ENCODE peak calls at places on chromosomes 4 and X, in five cellular contexts. X, U, E, I and F are unnamed samples.

GRCh38 chrX:5708209-5708608 is 520.5 kb downstream of the NLGN4X start:
- DNase-seq in X (no peak), U (peak), E (no peak), I (peak), F (no peak)

GRCh38 chr4:80333121-80333520 is 2.4 kb upstream of the CFAP299 start:
- DNase-seq in X (no peak), U (no peak), E (no peak), I (no peak), F (no peak)

GRCh38 chr4:38614198-38614597 is 49.8 kb upstream of the KLF3 start:
- DNase-seq in X (no peak), U (no peak), E (no peak), I (no peak), F (no peak)

GRCh38 chrX:111013778-111014455 is 82.1 kb upstream of the PAK3 start:
- DNase-seq in X (no peak), U (no peak), E (no peak), I (no peak), F (no peak)

GRCh38 chr4:113232194-113232593 is 182.7 kb downstream of the ANK2 start:
- DNase-seq in X (no peak), U (peak), E (no peak), I (no peak), F (no peak)

GRCh38 chrX:46268429-46268828 is 276.8 kb downstream of the ZNF674 start:
- DNase-seq in X (peak), U (peak), E (no peak), I (peak), F (no peak)

GRCh38 chr4:151434183-151434860 is 25.3 kb downstream of the FHIP1A start:
- DNase-seq in X (peak), U (peak), E (no peak), I (peak), F (no peak)

GRCh38 chrX:16946361-16946964 is at the start of gene REPS2:
- DNase-seq in X (peak), U (peak), E (peak), I (peak), F (peak)

GRCh38 chr4:153290134-153290533 is 54.4 kb upstream of the MND1 start:
- DNase-seq in X (no peak), U (no peak), E (no peak), I (no peak), F (no peak)

GRCh38 chr4:76897522-76898384 is at the start of gene SOWAHB:
- DNase-seq in X (peak), U (no peak), E (peak), I (peak), F (no peak)
- H3K9ac ChIP-seq in X (peak), U (no peak), E (peak), I (peak), F (peak)

DNA sequence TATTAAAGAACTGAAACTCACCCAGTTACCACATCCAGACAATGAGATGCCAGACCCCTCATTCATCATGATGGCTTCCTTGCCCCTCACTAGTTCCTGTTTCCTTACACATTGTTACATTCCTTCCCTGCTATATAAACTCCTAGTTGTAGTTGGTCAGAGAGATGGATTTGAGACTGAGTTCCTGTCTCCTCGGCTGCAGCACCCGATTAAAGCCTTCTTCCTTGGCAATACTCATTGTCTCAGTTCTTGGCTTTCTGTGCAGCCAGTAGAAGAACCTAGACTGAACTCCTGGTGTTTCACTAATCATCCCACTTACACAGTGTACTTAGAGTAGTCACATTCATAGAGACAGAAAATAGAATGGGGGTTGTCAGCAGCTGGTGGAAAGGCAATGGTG is 324.7 kb downstream of the TRIML1 start:
- DNase-seq in X (no peak), U (no peak), E (no peak), I (no peak), F (no peak)
- H3K4me3 ChIP-seq in X (no peak), U (no peak), E (no peak), I (no peak), F (no peak)

DNA sequence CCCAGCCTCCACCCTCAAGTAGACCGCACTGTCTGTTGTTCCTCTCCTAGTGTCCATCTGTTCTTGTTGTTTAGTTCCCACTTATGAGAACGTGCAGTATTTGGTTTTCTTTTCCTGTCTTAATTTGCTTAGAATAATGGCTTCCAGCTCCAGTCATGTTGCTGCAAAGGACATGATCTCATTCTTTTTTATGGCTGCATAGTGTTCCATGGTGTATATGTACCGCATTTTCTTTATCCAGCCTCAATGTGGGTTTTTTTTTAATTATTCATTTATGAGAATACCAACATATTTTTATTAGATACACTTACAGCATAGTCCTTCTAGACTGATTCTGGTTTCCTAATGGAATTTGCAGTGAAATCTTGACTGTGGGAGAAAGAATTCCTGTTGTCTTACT is 1.3 kb downstream of the VMA21 start:
- DNase-seq in X (no peak), U (no peak), E (no peak), I (no peak), F (no peak)
- H3K9ac ChIP-seq in X (peak), U (no peak), E (no peak), I (no peak), F (no peak)

GRCh38 chr4:94214703-94215360 is 7.2 kb downstream of the SMARCAD1 start:
- DNase-seq in X (no peak), U (no peak), E (no peak), I (no peak), F (no peak)

GRCh38 chr4:94208268-94208667 is 603 bp downstream of the SMARCAD1 start:
- DNase-seq in X (no peak), U (no peak), E (no peak), I (no peak), F (no peak)

GRCh38 chr4:94207469-94208224 is at the start of gene SMARCAD1:
- DNase-seq in X (peak), U (peak), E (peak), I (peak), F (peak)

DNA sequence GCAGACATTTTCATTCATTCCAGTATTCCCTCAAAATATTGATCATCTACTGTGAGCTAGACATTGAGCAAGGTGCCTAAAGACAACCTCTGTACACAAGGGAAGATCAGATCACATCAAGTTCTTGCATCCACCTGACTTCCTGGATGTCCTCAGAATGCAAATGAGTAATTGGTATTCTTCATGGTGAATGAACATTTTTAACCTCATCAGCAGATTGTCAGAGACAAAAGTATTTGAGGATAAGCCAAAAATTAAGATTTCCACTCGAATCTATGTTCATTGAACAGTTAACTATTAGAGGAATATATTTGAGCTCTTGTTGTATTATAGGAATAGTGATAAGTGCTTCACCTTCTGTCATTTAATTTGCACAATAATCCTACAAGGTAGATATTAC is 1.3 kb downstream of the SMARCAD1 start:
- DNase-seq in X (no peak), U (no peak), E (no peak), I (no peak), F (no peak)
- H3K4me3 ChIP-seq in X (peak), U (peak), E (peak), I (peak), F (peak)